ENCODE peak calls at places on chromosomes 1 and 21, in seven cellular contexts. T is mammary epithelial cell, O is heart left ventricle, P is AG04449, Q is lung, A is uterus, U is body of pancreas. B is an unnamed sample.

GRCh38 chr1:185281245-185281644 is 35.8 kb downstream of the IVNS1ABP start:
- DNase-seq in T (no peak), O (no peak), P (no peak), Q (no peak), A (no peak), U (no peak), B (no peak)

GRCh38 chr1:57843760-57844159 is 419.9 kb upstream of the DAB1 start:
- DNase-seq in T (peak), O (no peak), P (no peak), Q (no peak), A (no peak), U (no peak), B (no peak)

GRCh38 chr1:248622491-248623106 is 12.3 kb downstream of the OR2T11 start:
- DNase-seq in T (peak), O (no peak), P (no peak), Q (no peak), A (no peak), U (no peak), B (no peak)

GRCh38 chr1:206135248-206135647 is 18.1 kb upstream of the AVPR1B start:
- DNase-seq in T (no peak), O (no peak), P (no peak), Q (no peak), A (no peak), U (no peak), B (no peak)

GRCh38 chr1:210332233-210332632 is 3.5 kb downstream of the HHAT start:
- DNase-seq in T (no peak), O (no peak), P (no peak), Q (no peak), A (no peak), U (no peak), B (no peak)

GRCh38 chr21:46113497-46114176 is 15.7 kb downstream of the COL6A2 start:
- DNase-seq in T (no peak), O (no peak), P (no peak), Q (no peak), A (no peak), U (no peak), B (peak)

GRCh38 chr1:51329443-51330325 is 678 bp downstream of the TTC39A start:
- DNase-seq in T (no peak), O (peak), P (no peak), Q (peak), A (no peak), U (peak), B (no peak)

GRCh38 chr1:24236170-24237045 is 49.3 kb upstream of the IFNLR1 start:
- DNase-seq in T (peak), O (no peak), P (no peak), Q (peak), A (peak), U (no peak), B (no peak)

GRCh38 chr21:26116456-26117011 is 54.0 kb downstream of the APP start:
- DNase-seq in T (peak), O (no peak), P (peak), Q (no peak), A (no peak), U (peak), B (no peak)

GRCh38 chr1:25198731-25199231 is 33.5 kb downstream of the SYF2 start:
- DNase-seq in T (peak), O (peak), P (no peak), Q (no peak), A (no peak), U (peak), B (peak)

GRCh38 chr1:88060112-88060673 is 623.9 kb upstream of the PKN2 start:
- DNase-seq in T (peak), O (no peak), P (no peak), Q (no peak), A (no peak), U (no peak), B (no peak)

GRCh38 chr1:89701746-89702241 is 68.9 kb downstream of the LRRC8C start:
- DNase-seq in T (no peak), O (no peak), P (no peak), Q (no peak), A (no peak), U (no peak), B (peak)

GRCh38 chr1:157377216-157377821 is 175.0 kb downstream of the FCRL5 start:
- DNase-seq in T (peak), O (no peak), P (no peak), Q (no peak), A (no peak), U (peak), B (peak)

GRCh38 chr1:183934284-183934683 is 103.2 kb downstream of the COLGALT2 start:
- DNase-seq in T (no peak), O (no peak), P (no peak), Q (no peak), A (no peak), U (no peak), B (no peak)

GRCh38 chr1:155942578-155943141 is 1.2 kb downstream of the RXFP4 start:
- DNase-seq in T (no peak), O (no peak), P (no peak), Q (no peak), A (no peak), U (no peak), B (no peak)

GRCh38 chr1:28144203-28145135 is 32.0 kb downstream of the PTAFR start:
- DNase-seq in T (peak), O (no peak), P (no peak), Q (no peak), A (no peak), U (no peak), B (peak)

GRCh38 chr1:91036894-91037829 is 15.3 kb upstream of the ZNF644 start:
- DNase-seq in T (no peak), O (no peak), P (no peak), Q (no peak), A (no peak), U (no peak), B (no peak)

GRCh38 chr1:7103322-7104052 is 318.2 kb downstream of the CAMTA1 start:
- DNase-seq in T (no peak), O (no peak), P (no peak), Q (no peak), A (no peak), U (no peak), B (no peak)

DNA sequence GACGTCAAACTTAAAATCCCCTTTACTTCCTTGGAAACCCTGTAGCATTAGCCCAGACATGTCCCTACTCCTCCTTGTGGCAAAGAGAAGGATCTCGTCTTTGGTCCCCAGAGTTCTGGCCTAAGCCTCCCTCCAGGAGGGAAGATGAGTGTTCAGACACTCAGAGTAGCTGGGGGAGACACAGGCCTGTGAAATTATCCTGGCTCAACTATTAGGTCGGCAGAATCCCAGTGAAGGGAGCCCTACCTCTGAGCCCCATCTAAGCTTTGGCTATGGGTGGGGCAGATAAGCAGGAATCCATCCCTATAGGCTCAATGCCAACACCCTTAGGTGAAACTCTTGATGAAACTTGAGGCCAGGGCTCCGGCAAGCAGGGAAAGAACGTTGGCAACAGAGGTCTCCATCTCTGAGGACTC is 1.7 kb upstream of the SFN start:
- DNase-seq in T (peak), O (no peak), P (no peak), Q (no peak), A (no peak), U (no peak), B (no peak)
- TF ChIP-seq CTCF in T (peak), O (no peak), P (peak), Q (no peak), A (no peak), U (no peak), B (no peak)

GRCh38 chr1:113388017-113388620 is 2.2 kb upstream of the MAGI3 start:
- DNase-seq in T (no peak), O (no peak), P (no peak), Q (no peak), A (no peak), U (no peak), B (no peak)
- H3K4me3 ChIP-seq in T (no peak), O (no peak), P (no peak), Q (no peak), A (no peak), U (no peak), B (no peak)

GRCh38 chr1:194071200-194071599 is 884.8 kb upstream of the B3GALT2 start:
- DNase-seq in T (no peak), O (no peak), P (no peak), Q (no peak), A (no peak), U (no peak), B (peak)
- TF ChIP-seq CTCF in T (no peak), O (no peak), P (no peak), Q (no peak), A (no peak), U (no peak), B (no peak)

DNA sequence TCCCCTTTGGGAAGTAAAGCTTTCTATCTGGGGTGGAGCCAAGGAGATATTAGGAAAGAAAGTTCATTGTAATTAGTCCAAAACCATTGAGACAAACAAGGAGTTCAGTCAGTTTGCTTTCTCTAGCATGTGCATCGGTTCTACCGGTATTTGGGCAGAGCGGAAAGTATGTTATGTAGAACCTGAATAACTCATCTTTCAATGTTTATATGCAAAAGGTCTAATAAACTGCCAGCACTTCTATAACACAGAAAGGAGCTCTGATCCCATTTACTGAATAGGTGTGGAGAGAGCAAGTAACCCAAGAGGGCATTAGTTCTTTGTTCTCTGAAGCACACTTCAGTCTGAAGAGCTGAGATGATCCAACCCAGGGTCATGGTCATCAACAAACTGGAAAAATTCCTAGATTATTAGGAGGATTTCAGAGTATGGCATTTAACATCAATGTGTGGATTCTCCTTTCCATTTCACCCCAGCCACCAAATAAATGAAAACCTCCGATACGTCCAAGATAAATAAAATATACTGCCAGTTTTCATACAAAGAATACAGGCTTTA is 3.6 kb downstream of the TGFB2 start:
- DNase-seq in T (peak), O (no peak), P (no peak), Q (no peak), A (no peak), U (no peak), B (no peak)
- H3K4me3 ChIP-seq in T (peak), O (peak), P (peak), Q (no peak), A (peak), U (no peak), B (no peak)

GRCh38 chr1:924619-925323 is 1.0 kb downstream of the SAMD11 start:
- DNase-seq in T (peak), O (no peak), P (no peak), Q (no peak), A (peak), U (no peak), B (peak)

GRCh38 chr1:923991-924618 is 382 bp downstream of the SAMD11 start:
- DNase-seq in T (no peak), O (no peak), P (no peak), Q (no peak), A (no peak), U (no peak), B (no peak)

GRCh38 chr1:927741-928140 is 4.0 kb downstream of the SAMD11 start:
- DNase-seq in T (no peak), O (no peak), P (no peak), Q (no peak), A (no peak), U (no peak), B (no peak)

GRCh38 chr1:927234-927633 is 3.5 kb downstream of the SAMD11 start:
- DNase-seq in T (no peak), O (no peak), P (no peak), Q (no peak), A (no peak), U (no peak), B (no peak)

GRCh38 chr1:925532-926421 is 2.1 kb downstream of the SAMD11 start:
- DNase-seq in T (no peak), O (no peak), P (no peak), Q (no peak), A (peak), U (no peak), B (peak)
- TF ChIP-seq CTCF in T (no peak), O (no peak), P (no peak), Q (no peak), A (no peak), U (no peak), B (no peak)

GRCh38 chr1:219189942-219190341 is 16.3 kb downstream of the LYPLAL1 start:
- DNase-seq in T (no peak), O (no peak), P (no peak), Q (no peak), A (no peak), U (no peak), B (no peak)

GRCh38 chr1:219189021-219189824 is 15.5 kb downstream of the LYPLAL1 start:
- DNase-seq in T (peak), O (no peak), P (no peak), Q (no peak), A (no peak), U (no peak), B (no peak)

GRCh38 chr1:219190605-219191004 is 16.9 kb downstream of the LYPLAL1 start:
- DNase-seq in T (no peak), O (no peak), P (no peak), Q (no peak), A (no peak), U (no peak), B (no peak)

GRCh38 chr1:219185486-219186117 is 11.9 kb downstream of the LYPLAL1 start:
- DNase-seq in T (peak), O (no peak), P (no peak), Q (no peak), A (no peak), U (no peak), B (no peak)

GRCh38 chr1:219188331-219188803 is 14.7 kb downstream of the LYPLAL1 start:
- DNase-seq in T (no peak), O (no peak), P (no peak), Q (no peak), A (no peak), U (no peak), B (no peak)
- H3K4me3 ChIP-seq in T (no peak), O (no peak), P (no peak), Q (no peak), A (no peak), U (no peak), B (no peak)

GRCh38 chr21:44533121-44533890 is 6.7 kb downstream of the KRTAP10-1 start:
- DNase-seq in T (no peak), O (peak), P (no peak), Q (no peak), A (peak), U (no peak), B (peak)
- TF ChIP-seq CTCF in T (no peak), O (no peak), P (no peak), Q (no peak), A (no peak), U (no peak), B (no peak)

GRCh38 chr1:40132383-40133121 is 28.6 kb upstream of the RLF start:
- DNase-seq in T (no peak), O (no peak), P (no peak), Q (no peak), A (no peak), U (no peak), B (no peak)
- H3K4me3 ChIP-seq in T (peak), O (no peak), P (peak), Q (no peak), A (no peak), U (no peak), B (no peak)

B was measured in BE2C.